ENCODE peak calls at places on chromosomes 7 and 10, in five cellular contexts. J is GM12878, Z is HepG2, I is K562, V is H1. D is an unnamed sample.

GRCh38 chr10:98262571-98262970 is 5.4 kb downstream of the LOXL4 start:
- DNase-seq in J (no peak), Z (no peak), I (peak; percentile 18), V (no peak), D (peak; percentile 75)

GRCh38 chr7:50217961-50218360 is 86.6 kb upstream of the IKZF1 start:
- DNase-seq in J (no peak), Z (no peak), I (no peak), V (no peak), D (no peak)

GRCh38 chr7:630111-630511 is 96.4 kb upstream of the DNAAF5 start:
- DNase-seq in J (no peak), Z (no peak), I (no peak), V (no peak), D (no peak)

GRCh38 chr7:129778770-129779601 is 167.5 kb downstream of the NRF1 start:
- DNase-seq in J (no peak), Z (no peak), I (no peak), V (peak; percentile 67), D (no peak)

GRCh38 chr7:70598976-70599375 is 533.0 kb upstream of the GALNT17 start:
- DNase-seq in J (no peak), Z (no peak), I (no peak), V (no peak), D (no peak)

GRCh38 chr7:15972767-15973362 is 286.4 kb upstream of the MEOX2 start:
- DNase-seq in J (no peak), Z (no peak), I (no peak), V (no peak), D (no peak)

GRCh38 chr10:7432884-7433726 is 22.3 kb upstream of the SFMBT2 start:
- DNase-seq in J (no peak), Z (no peak), I (no peak), V (no peak), D (peak; percentile 49)

GRCh38 chr7:116524609-116525297 is at the start of gene CAV1:
- DNase-seq in J (no peak), Z (no peak), I (peak; percentile 66), V (peak; percentile 77), D (peak; percentile 76)

GRCh38 chr10:63297941-63298340 is 164.8 kb downstream of the NRBF2 start:
- DNase-seq in J (no peak), Z (no peak), I (no peak), V (no peak), D (no peak)

GRCh38 chr7:52775881-52776280 is 259.6 kb upstream of the POM121L12 start:
- DNase-seq in J (no peak), Z (no peak), I (no peak), V (no peak), D (no peak)

GRCh38 chr7:150876817-150877526 is 24.7 kb downstream of the AOC1 start:
- DNase-seq in J (no peak), Z (peak; percentile 56), I (peak; percentile 94), V (peak; percentile 79), D (peak; percentile 95)
- H3K4me1 ChIP-seq in J (no peaks in the 10 kb centered on the region), Z (no peaks in the 10 kb centered on the region), I (peaks cover 3% of the 10 kb centered on the region), V (no peaks in the 10 kb centered on the region), D (peaks cover 4% of the 10 kb centered on the region)

GRCh38 chr7:157904211-157904865 is 567.5 kb downstream of the DNAJB6 start:
- DNase-seq in J (no peak), Z (no peak), I (no peak), V (no peak), D (no peak)

GRCh38 chr7:157903715-157904114 is 566.9 kb downstream of the DNAJB6 start:
- DNase-seq in J (no peak), Z (no peak), I (no peak), V (no peak), D (no peak)

GRCh38 chr7:157904866-157905215 is 568.0 kb downstream of the DNAJB6 start:
- DNase-seq in J (no peak), Z (no peak), I (no peak), V (no peak), D (no peak)

GRCh38 chr7:157901166-157901565 is 564.4 kb downstream of the DNAJB6 start:
- DNase-seq in J (no peak), Z (no peak), I (no peak), V (no peak), D (no peak)

GRCh38 chr7:157903296-157903695 is 566.5 kb downstream of the DNAJB6 start:
- DNase-seq in J (no peak), Z (no peak), I (no peak), V (no peak), D (no peak)
- TF ChIP-seq CREB1 in J (no peak), Z (no peak), I (no peak), V (no peak), D (no peak)

GRCh38 chr10:75029874-75030273 is 81.6 kb upstream of the SAMD8 start:
- DNase-seq in J (no peak), Z (no peak), I (no peak), V (no peak), D (no peak)
- TF ChIP-seq POLR2AphosphoS5 in J (no peak), Z (no peak), I (no peak), V (no peak), D (no peak)

GRCh38 chr7:138245682-138246081 is 169.4 kb downstream of the AKR1D1 start:
- DNase-seq in J (no peak), Z (peak; percentile 97), I (no peak), V (no peak), D (no peak)
- H3K4me1 ChIP-seq in J (no peaks in the 10 kb centered on the region), Z (peaks cover 54% of the 10 kb centered on the region), I (peaks cover 9% of the 10 kb centered on the region), V (peaks cover 3% of the 10 kb centered on the region), D (peaks cover 48% of the 10 kb centered on the region)